ENCODE peak calls at places on chromosomes 16 and 17, in nine cellular contexts. I, F, P, U, H, T, V, R and B are unnamed samples.

GRCh38 chr17:61425682-61426481 is 26.2 kb downstream of the TBX2 start:
- DNase-seq in I (no peak), F (no peak), P (no peak), U (no peak), H (no peak), T (no peak), V (no peak), R (no peak), B (peak)

GRCh38 chr17:69222707-69223106 is 5.9 kb downstream of the ABCA10 start:
- DNase-seq in I (no peak), F (no peak), P (no peak), U (no peak), H (no peak), T (no peak), V (no peak), R (no peak), B (no peak)

GRCh38 chr16:3829631-3830536 is 50.6 kb downstream of the CREBBP start:
- DNase-seq in I (no peak), F (no peak), P (no peak), U (no peak), H (no peak), T (no peak), V (peak), R (no peak), B (no peak)

GRCh38 chr16:84438971-84439696 is 65.3 kb downstream of the MEAK7 start:
- DNase-seq in I (peak), F (peak), P (no peak), U (no peak), H (no peak), T (no peak), V (no peak), R (no peak), B (peak)

GRCh38 chr17:82791532-82791931 is 39.7 kb downstream of the TBCD start:
- DNase-seq in I (no peak), F (no peak), P (peak), U (peak), H (no peak), T (no peak), V (peak), R (no peak), B (no peak)

GRCh38 chr17:74605361-74605760 is 13.3 kb upstream of the CD300LD start:
- DNase-seq in I (no peak), F (no peak), P (peak), U (peak), H (no peak), T (no peak), V (peak), R (no peak), B (no peak)

GRCh38 chr17:83032781-83033180 is 46.6 kb upstream of the METRNL start:
- DNase-seq in I (no peak), F (no peak), P (no peak), U (no peak), H (no peak), T (no peak), V (no peak), R (no peak), B (no peak)

GRCh38 chr16:68128577-68129305 is 43.6 kb downstream of the NFATC3 start:
- DNase-seq in I (no peak), F (no peak), P (peak), U (peak), H (no peak), T (no peak), V (peak), R (no peak), B (no peak)

GRCh38 chr16:50469121-50469743 is 79.0 kb upstream of the NKD1 start:
- DNase-seq in I (no peak), F (no peak), P (no peak), U (no peak), H (no peak), T (no peak), V (no peak), R (no peak), B (no peak)

GRCh38 chr17:2749058-2749783 is at the start of gene CCDC92B:
- DNase-seq in I (no peak), F (peak), P (no peak), U (no peak), H (no peak), T (no peak), V (no peak), R (no peak), B (peak)

GRCh38 chr16:89931964-89932363 is 8.8 kb downstream of the TUBB3 start:
- DNase-seq in I (no peak), F (no peak), P (no peak), U (no peak), H (no peak), T (no peak), V (no peak), R (no peak), B (no peak)

GRCh38 chr17:50173335-50173941 is 7.6 kb downstream of the SGCA start:
- DNase-seq in I (no peak), F (no peak), P (peak), U (peak), H (no peak), T (no peak), V (peak), R (no peak), B (no peak)

GRCh38 chr17:46726106-46726670 is 92.3 kb downstream of the WNT3 start:
- DNase-seq in I (peak), F (no peak), P (peak), U (no peak), H (no peak), T (no peak), V (peak), R (no peak), B (no peak)

GRCh38 chr16:4513881-4514280 is 24.7 kb downstream of the CDIP1 start:
- DNase-seq in I (no peak), F (no peak), P (no peak), U (no peak), H (no peak), T (no peak), V (no peak), R (no peak), B (no peak)

GRCh38 chr16:12155235-12155634 is 178.7 kb downstream of the SNX29 start:
- DNase-seq in I (no peak), F (no peak), P (no peak), U (no peak), H (no peak), T (no peak), V (no peak), R (no peak), B (no peak)

GRCh38 chr16:48299471-48299870 is 52.1 kb upstream of the ABCC11 start:
- DNase-seq in I (no peak), F (no peak), P (no peak), U (no peak), H (no peak), T (no peak), V (no peak), R (no peak), B (no peak)

GRCh38 chr16:88014954-88015805 is 63.9 kb downstream of the BANP start:
- DNase-seq in I (no peak), F (no peak), P (no peak), U (no peak), H (no peak), T (no peak), V (no peak), R (no peak), B (no peak)

GRCh38 chr17:19239544-19239943 is 2.4 kb downstream of the EPN2 start:
- DNase-seq in I (no peak), F (peak), P (no peak), U (no peak), H (no peak), T (no peak), V (no peak), R (no peak), B (no peak)

GRCh38 chr17:45393477-45393876 is 39.2 kb downstream of the ARHGAP27 start:
- DNase-seq in I (peak), F (no peak), P (no peak), U (no peak), H (no peak), T (no peak), V (no peak), R (no peak), B (no peak)